ENCODE peak calls at places on chromosomes 2 and 18, in four cellular contexts. M is left cardiac atrium, B is psoas muscle, K is glutamatergic neuron. V is an unnamed sample.

GRCh38 chr2:191246820-191247380 is 1.7 kb downstream of the MYO1B start:
- DNase-seq in K (no peak), M (no peak), B (no peak), V (no peak)

GRCh38 chr2:189347540-189347939 is 93.7 kb upstream of the WDR75 start:
- DNase-seq in B (no peak), K (no peak), M (no peak), V (no peak)

GRCh38 chr2:62305421-62306176 is 109.7 kb downstream of the B3GNT2 start:
- DNase-seq in M (no peak), B (no peak), K (no peak), V (no peak)

GRCh38 chr2:49796221-49796705 is 641.9 kb upstream of the FSHR start:
- DNase-seq in B (no peak), K (no peak), M (no peak), V (no peak)

GRCh38 chr2:237879991-237880560 is 20.7 kb downstream of the RAMP1 start:
- DNase-seq in M (no peak), B (no peak), K (no peak), V (no peak)

GRCh38 chr2:85309699-85310321 is 18.0 kb downstream of the TGOLN2 start:
- DNase-seq in M (no peak), K (no peak), B (no peak), V (peak; percentile 50)

GRCh38 chr2:85423525-85423924 is 5.0 kb downstream of the SH2D6 start:
- DNase-seq in K (peak; percentile 77), M (no peak), B (no peak), V (no peak)

GRCh38 chr18:55401638-55402191 is 186.3 kb downstream of the TCF4 start:
- DNase-seq in K (no peak), M (peak; percentile 41), B (no peak), V (no peak)

GRCh38 chr2:18455256-18455862 is 105.1 kb downstream of the RDH14 start:
- DNase-seq in B (peak; percentile 17), M (no peak), K (peak; percentile 26), V (no peak)

GRCh38 chr2:182667321-182667695 is 48.7 kb upstream of the DNAJC10 start:
- DNase-seq in K (no peak), B (no peak), M (no peak), V (no peak)

GRCh38 chr18:31819106-31819924 is 58.6 kb upstream of the SLC25A52 start:
- DNase-seq in K (no peak), M (no peak), B (no peak), V (no peak)

GRCh38 chr2:857081-857480 is 93.6 kb upstream of the SNTG2 start:
- DNase-seq in M (no peak), B (no peak), K (no peak), V (no peak)

GRCh38 chr18:43159091-43159490 is 43.6 kb upstream of the RIT2 start:
- DNase-seq in B (no peak), M (no peak), K (no peak), V (no peak)

GRCh38 chr2:20515293-20516220 is 68.7 kb downstream of the RHOB start:
- DNase-seq in B (no peak), K (no peak), M (no peak), V (no peak)

GRCh38 chr2:74935883-74936483 is 22.5 kb upstream of the POLE4 start:
- DNase-seq in K (no peak), M (no peak), B (no peak), V (no peak)

GRCh38 chr18:48935433-48935774 is 15.4 kb downstream of the SMAD7 start:
- DNase-seq in K (no peak), B (no peak), M (no peak), V (no peak)

GRCh38 chr18:8936646-8937045 is 165.9 kb upstream of the NDUFV2 start:
- DNase-seq in M (no peak), B (no peak), K (no peak), V (no peak)

GRCh38 chr18:10785798-10786197 is 260.0 kb downstream of the NAPG start:
- DNase-seq in M (no peak), K (no peak), B (no peak), V (no peak)

GRCh38 chr2:16261071-16261470 is 320.7 kb downstream of the MYCN start:
- DNase-seq in B (no peak), M (no peak), K (no peak), V (no peak)

GRCh38 chr2:6177796-6178195 is 485.6 kb downstream of the SOX11 start:
- DNase-seq in B (no peak), K (no peak), M (no peak), V (no peak)

GRCh38 chr2:159111346-159111922 is 143.0 kb downstream of the TANC1 start:
- DNase-seq in K (no peak), M (peak; percentile 45), B (no peak), V (no peak)